ENCODE peak calls at places on chromosome 13, in eight cellular contexts. O is NCI-H2081; X is activated naive CD4-positive, alpha-beta T cell; C is cardiac muscle cell; I is activated CD4-positive, alpha-beta T cell treated with anti-CD3 and anti-CD28 coated beads for 24 hours; Q is stimulated activated CD8-positive, alpha-beta memory T cell treated with anti-CD3 and anti-CD28 coated beads, Interleukin-7, amount 100 ng/mL, for 1 hour; F is T follicular helper cell; V is right cardiac atrium. U is an unnamed sample.

GRCh38 chr13:80469841-80470378 is 129.0 kb upstream of the SPRY2 start:
- DNase-seq in I (no peak), Q (no peak), O (no peak), F (no peak), V (peak), C (peak), X (no peak), U (no peak)

GRCh38 chr13:45209229-45209628 is 8.4 kb upstream of the KCTD4 start:
- DNase-seq in V (no peak), Q (no peak), F (no peak), I (no peak), O (no peak), X (no peak), C (peak), U (no peak)

GRCh38 chr13:103224804-103225203 is 158.6 kb upstream of the SLC10A2 start:
- DNase-seq in O (no peak), Q (no peak), X (no peak), F (no peak), C (no peak), I (no peak), V (peak), U (no peak)

GRCh38 chr13:64239372-64239771 is 2823.7 kb upstream of the PCDH20 start:
- DNase-seq in V (no peak), C (peak), F (no peak), O (no peak), I (no peak), X (no peak), Q (no peak), U (no peak)

GRCh38 chr13:27053902-27054595 is 117.6 kb downstream of the USP12 start:
- DNase-seq in V (no peak), C (peak), O (no peak), F (no peak), Q (no peak), X (no peak), I (no peak), U (no peak)

GRCh38 chr13:104837756-104838155 is 1697.7 kb downstream of the EFNB2 start:
- DNase-seq in C (no peak), Q (no peak), I (no peak), X (no peak), F (no peak), V (no peak), O (no peak), U (no peak)

GRCh38 chr13:111895896-111896821 is 170.8 kb upstream of the SOX1 start:
- DNase-seq in Q (no peak), X (no peak), O (no peak), I (no peak), V (no peak), F (no peak), C (no peak), U (peak)

GRCh38 chr13:80196756-80197155 is 144.2 kb downstream of the SPRY2 start:
- DNase-seq in F (no peak), X (no peak), C (no peak), Q (no peak), I (no peak), V (no peak), O (no peak), U (no peak)

GRCh38 chr13:97879646-97880297 is 73.7 kb upstream of the IPO5 start:
- DNase-seq in X (no peak), F (no peak), C (peak), V (no peak), O (no peak), I (no peak), Q (no peak), U (no peak)

GRCh38 chr13:53422415-53422814 is 393.8 kb downstream of the OLFM4 start:
- DNase-seq in F (no peak), X (no peak), V (no peak), C (no peak), I (no peak), Q (no peak), O (no peak), U (no peak)

GRCh38 chr13:44093607-44094583 is 214.2 kb downstream of the LACC1 start:
- DNase-seq in O (no peak), I (no peak), F (no peak), C (peak), X (no peak), V (no peak), Q (no peak), U (no peak)

GRCh38 chr13:112747256-112747655 is 57.4 kb downstream of the ATP11A start:
- DNase-seq in O (no peak), Q (no peak), V (no peak), I (no peak), C (no peak), X (no peak), F (no peak), U (no peak)

GRCh38 chr13:34421849-34422475 is 520.1 kb upstream of the NBEA start:
- DNase-seq in F (no peak), O (no peak), I (no peak), C (no peak), Q (no peak), X (no peak), V (no peak), U (no peak)

GRCh38 chr13:109141716-109142115 is 512.3 kb downstream of the MYO16 start:
- DNase-seq in I (no peak), X (no peak), F (no peak), V (no peak), O (no peak), C (no peak), Q (no peak), U (no peak)

GRCh38 chr13:106680796-106681482 is 113.0 kb upstream of the ARGLU1 start:
- DNase-seq in Q (no peak), O (peak), C (no peak), V (no peak), X (no peak), I (no peak), F (no peak), U (peak)

GRCh38 chr13:108974686-108975085 is 345.3 kb downstream of the MYO16 start:
- DNase-seq in O (no peak), V (no peak), C (no peak), Q (no peak), F (no peak), X (no peak), I (no peak), U (no peak)

GRCh38 chr13:93169980-93170379 is 56.6 kb upstream of the GPC6 start:
- DNase-seq in X (no peak), O (no peak), C (peak), V (no peak), F (no peak), I (no peak), Q (no peak), U (no peak)

GRCh38 chr13:110525328-110526319 is 35.9 kb downstream of the RAB20 start:
- DNase-seq in C (no peak), F (no peak), X (no peak), V (no peak), O (peak), I (no peak), Q (no peak), U (no peak)

GRCh38 chr13:26494591-26494990 is 62.9 kb upstream of the WASF3 start:
- DNase-seq in Q (no peak), C (no peak), X (no peak), I (no peak), F (no peak), V (no peak), O (no peak), U (no peak)

GRCh38 chr13:75879656-75880055 is 243.5 kb downstream of the LMO7 start:
- DNase-seq in Q (no peak), C (no peak), I (no peak), V (no peak), F (no peak), O (no peak), X (no peak), U (no peak)

GRCh38 chr13:21676611-21677021 is 5.7 kb downstream of the FGF9 start:
- DNase-seq in I (no peak), F (no peak), C (no peak), V (no peak), Q (no peak), X (no peak), O (peak), U (peak)

GRCh38 chr13:46753917-46754316 is 43.0 kb downstream of the ESD start:
- DNase-seq in O (no peak), I (no peak), Q (no peak), C (no peak), F (no peak), X (no peak), V (no peak), U (no peak)

GRCh38 chr13:46687810-46688209 is 109.2 kb downstream of the ESD start:
- DNase-seq in C (peak), I (no peak), V (no peak), F (no peak), X (no peak), O (peak), Q (no peak), U (peak)

GRCh38 chr13:29704648-29705047 is 109.2 kb upstream of the SLC7A1 start:
- DNase-seq in I (no peak), Q (no peak), F (no peak), C (peak), V (no peak), X (no peak), O (no peak), U (no peak)

GRCh38 chr13:74560325-74560724 is 426.1 kb upstream of the KLF12 start:
- DNase-seq in C (no peak), I (no peak), V (no peak), O (no peak), Q (no peak), F (no peak), X (no peak), U (no peak)

GRCh38 chr13:87671824-87672603 is 843 bp downstream of the SLITRK5 start:
- DNase-seq in Q (no peak), V (no peak), O (peak), X (no peak), C (no peak), I (no peak), F (no peak), U (peak)

GRCh38 chr13:94291631-94292322 is 187.7 kb downstream of the DCT start:
- DNase-seq in I (no peak), O (no peak), X (no peak), C (no peak), F (no peak), V (no peak), Q (no peak), U (no peak)

GRCh38 chr13:77386046-77386445 is 59.2 kb upstream of the MYCBP2 start:
- DNase-seq in I (no peak), V (no peak), C (no peak), O (no peak), Q (no peak), X (no peak), F (no peak), U (no peak)

GRCh38 chr13:79782541-79783216 is 301.7 kb downstream of the NDFIP2 start:
- DNase-seq in X (no peak), Q (no peak), C (peak), I (no peak), O (peak), V (peak), F (no peak), U (peak)

GRCh38 chr13:114099191-114099590 is 33.2 kb downstream of the RASA3 start:
- DNase-seq in X (no peak), C (peak), Q (no peak), V (peak), F (no peak), I (no peak), O (no peak), U (peak)

GRCh38 chr13:105144936-105145335 is 1390.5 kb downstream of the EFNB2 start:
- DNase-seq in X (no peak), V (no peak), I (no peak), Q (no peak), F (no peak), C (no peak), O (no peak), U (no peak)

GRCh38 chr13:31797154-31797775 is 57.9 kb downstream of the RXFP2 start:
- DNase-seq in Q (no peak), O (peak), F (no peak), I (no peak), C (peak), V (no peak), X (no peak), U (no peak)

GRCh38 chr13:24161010-24161775 is 673 bp downstream of the SPATA13 start:
- DNase-seq in C (no peak), Q (no peak), I (peak), O (no peak), X (peak), V (peak), F (peak), U (peak)

GRCh38 chr13:65783383-65783782 is 1446.8 kb downstream of the PCDH9 start:
- DNase-seq in O (no peak), V (peak), F (no peak), X (no peak), I (no peak), Q (no peak), C (no peak), U (no peak)

GRCh38 chr13:44271915-44272341 is 101.7 kb upstream of the SERP2 start:
- DNase-seq in I (no peak), V (peak), F (no peak), C (no peak), Q (no peak), O (no peak), X (no peak), U (no peak)

GRCh38 chr13:77429320-77430142 is 102.6 kb upstream of the MYCBP2 start:
- DNase-seq in C (no peak), I (peak), X (no peak), O (no peak), F (no peak), V (no peak), Q (no peak), U (no peak)

GRCh38 chr13:30864352-30865130 is 41.5 kb upstream of the MEDAG start:
- DNase-seq in F (no peak), I (no peak), X (no peak), V (no peak), C (peak), O (no peak), Q (no peak), U (no peak)

GRCh38 chr13:37198629-37199028 is 93.2 kb upstream of the CSNK1A1L start:
- DNase-seq in Q (no peak), V (no peak), X (no peak), C (no peak), F (no peak), I (no peak), O (no peak), U (peak)

GRCh38 chr13:113598481-113598880 is 13.9 kb downstream of the TFDP1 start:
- DNase-seq in O (no peak), C (no peak), I (no peak), X (no peak), F (no peak), Q (no peak), V (no peak), U (peak)